ENCODE peak calls at places on chromosomes 3 and 15, in six cellular contexts. One of them, this sample, is unnamed.

GRCh38 chr3:24303057-24303754 is 191.4 kb downstream of the THRB start:
- DNase-seq in heart left ventricle: no peak
- DNase-seq in OCI-LY7: no peak
- DNase-seq in AG10803: peak; percentile 17
- DNase-seq in fibroblast of pulmonary artery: no peak
- DNase-seq in AG04450: no peak
- DNase-seq in this sample: no peak

GRCh38 chr15:58779554-58779953 is 8.5 kb downstream of the MINDY2 start:
- DNase-seq in heart left ventricle: no peak
- DNase-seq in OCI-LY7: no peak
- DNase-seq in AG10803: no peak
- DNase-seq in fibroblast of pulmonary artery: peak; percentile 42
- DNase-seq in AG04450: no peak
- DNase-seq in this sample: no peak

GRCh38 chr3:126956866-126957650 is 25.9 kb upstream of the PLXNA1 start:
- DNase-seq in heart left ventricle: no peak
- DNase-seq in OCI-LY7: no peak
- DNase-seq in AG10803: no peak
- DNase-seq in fibroblast of pulmonary artery: no peak
- DNase-seq in AG04450: no peak
- DNase-seq in this sample: peak; percentile 91

GRCh38 chr3:66355394-66355793 is 134.6 kb downstream of the SLC25A26 start:
- DNase-seq in heart left ventricle: no peak
- DNase-seq in OCI-LY7: no peak
- DNase-seq in AG10803: no peak
- DNase-seq in fibroblast of pulmonary artery: no peak
- DNase-seq in AG04450: no peak
- DNase-seq in this sample: no peak

GRCh38 chr3:12998648-12999047 is 74.6 kb downstream of the IQSEC1 start:
- DNase-seq in heart left ventricle: no peak
- DNase-seq in OCI-LY7: no peak
- DNase-seq in AG10803: no peak
- DNase-seq in fibroblast of pulmonary artery: no peak
- DNase-seq in AG04450: no peak
- DNase-seq in this sample: no peak

GRCh38 chr15:38254065-38254883 is 1.6 kb downstream of the SPRED1 start:
- DNase-seq in heart left ventricle: no peak
- DNase-seq in OCI-LY7: peak; percentile 86
- DNase-seq in AG10803: peak; percentile 54
- DNase-seq in fibroblast of pulmonary artery: peak; percentile 77
- DNase-seq in AG04450: no peak
- DNase-seq in this sample: peak; percentile 85

GRCh38 chr3:86954226-86954625 is 36.7 kb downstream of the VGLL3 start:
- DNase-seq in heart left ventricle: no peak
- DNase-seq in OCI-LY7: no peak
- DNase-seq in AG10803: no peak
- DNase-seq in fibroblast of pulmonary artery: no peak
- DNase-seq in AG04450: no peak
- DNase-seq in this sample: peak; percentile 39

GRCh38 chr3:196519738-196520122 is 4.6 kb upstream of the SMCO1 start:
- DNase-seq in heart left ventricle: no peak
- DNase-seq in OCI-LY7: peak; percentile 46
- DNase-seq in AG10803: no peak
- DNase-seq in fibroblast of pulmonary artery: no peak
- DNase-seq in AG04450: no peak
- DNase-seq in this sample: no peak

GRCh38 chr15:64892850-64893403 is 18.8 kb upstream of the ANKDD1A start:
- DNase-seq in heart left ventricle: no peak
- DNase-seq in OCI-LY7: no peak
- DNase-seq in AG10803: no peak
- DNase-seq in fibroblast of pulmonary artery: no peak
- DNase-seq in AG04450: no peak
- DNase-seq in this sample: no peak

GRCh38 chr15:36291501-36291900 is 287.9 kb upstream of the CDIN1 start:
- DNase-seq in heart left ventricle: no peak
- DNase-seq in OCI-LY7: no peak
- DNase-seq in AG10803: no peak
- DNase-seq in fibroblast of pulmonary artery: no peak
- DNase-seq in AG04450: no peak
- DNase-seq in this sample: no peak

GRCh38 chr15:77702211-77702957 is 69.7 kb upstream of the LINGO1 start:
- DNase-seq in heart left ventricle: no peak
- DNase-seq in OCI-LY7: peak; percentile 7
- DNase-seq in AG10803: no peak
- DNase-seq in fibroblast of pulmonary artery: peak; percentile 39
- DNase-seq in AG04450: no peak
- DNase-seq in this sample: peak; percentile 19

GRCh38 chr15:62757535-62757934 is 285.0 kb upstream of the TPM1 start:
- DNase-seq in heart left ventricle: no peak
- DNase-seq in OCI-LY7: no peak
- DNase-seq in AG10803: no peak
- DNase-seq in fibroblast of pulmonary artery: no peak
- DNase-seq in AG04450: no peak
- DNase-seq in this sample: no peak

GRCh38 chr15:64096486-64097431 is 977 bp downstream of the SNX1 start:
- DNase-seq in heart left ventricle: no peak
- DNase-seq in OCI-LY7: peak; percentile 47
- DNase-seq in AG10803: peak; percentile 30
- DNase-seq in fibroblast of pulmonary artery: peak; percentile 64
- DNase-seq in AG04450: no peak
- DNase-seq in this sample: peak; percentile 60

GRCh38 chr3:72818915-72819314 is 29.3 kb downstream of the SHQ1 start:
- DNase-seq in heart left ventricle: no peak
- DNase-seq in OCI-LY7: no peak
- DNase-seq in AG10803: peak; percentile 85
- DNase-seq in fibroblast of pulmonary artery: peak; percentile 83
- DNase-seq in AG04450: peak; percentile 75
- DNase-seq in this sample: peak; percentile 43

GRCh38 chr3:184339016-184339415 is 1.6 kb downstream of the FAM131A start:
- DNase-seq in heart left ventricle: no peak
- DNase-seq in OCI-LY7: no peak
- DNase-seq in AG10803: no peak
- DNase-seq in fibroblast of pulmonary artery: no peak
- DNase-seq in AG04450: no peak
- DNase-seq in this sample: peak; percentile 37

GRCh38 chr15:49045691-49046112 is 544 bp downstream of the SECISBP2L start:
- DNase-seq in heart left ventricle: no peak
- DNase-seq in OCI-LY7: peak; percentile 68
- DNase-seq in AG10803: peak; percentile 34
- DNase-seq in fibroblast of pulmonary artery: peak; percentile 39
- DNase-seq in AG04450: no peak
- DNase-seq in this sample: peak; percentile 34

GRCh38 chr3:62467936-62468722 is 94.8 kb upstream of the FEZF2 start:
- DNase-seq in heart left ventricle: no peak
- DNase-seq in OCI-LY7: no peak
- DNase-seq in AG10803: no peak
- DNase-seq in fibroblast of pulmonary artery: peak; percentile 5
- DNase-seq in AG04450: no peak
- DNase-seq in this sample: no peak

GRCh38 chr3:53011324-53011723 is 34.5 kb downstream of the SFMBT1 start:
- DNase-seq in heart left ventricle: no peak
- DNase-seq in OCI-LY7: no peak
- DNase-seq in AG10803: no peak
- DNase-seq in fibroblast of pulmonary artery: no peak
- DNase-seq in AG04450: no peak
- DNase-seq in this sample: no peak

GRCh38 chr15:66646799-66647198 is 55.2 kb upstream of the SMAD6 start:
- DNase-seq in heart left ventricle: no peak
- DNase-seq in OCI-LY7: no peak
- DNase-seq in AG10803: no peak
- DNase-seq in fibroblast of pulmonary artery: no peak
- DNase-seq in AG04450: no peak
- DNase-seq in this sample: peak; percentile 17

GRCh38 chr3:9395570-9396300 is 1.7 kb upstream of the SETD5 start:
- DNase-seq in heart left ventricle: no peak
- DNase-seq in OCI-LY7: no peak
- DNase-seq in AG10803: no peak
- DNase-seq in fibroblast of pulmonary artery: peak; percentile 17
- DNase-seq in AG04450: no peak
- DNase-seq in this sample: no peak

GRCh38 chr3:128787256-128788253 is 61.6 kb downstream of the RAB7A start:
- DNase-seq in heart left ventricle: no peak
- DNase-seq in OCI-LY7: peak; percentile 31
- DNase-seq in AG10803: peak; percentile 43
- DNase-seq in fibroblast of pulmonary artery: peak; percentile 71
- DNase-seq in AG04450: no peak
- DNase-seq in this sample: peak; percentile 100
- TF ChIP-seq CTCF in heart left ventricle: no peak
- TF ChIP-seq CTCF in OCI-LY7: peak; percentile 63
- TF ChIP-seq CTCF in AG10803: peak; percentile 36
- TF ChIP-seq CTCF in fibroblast of pulmonary artery: peak; percentile 35
- TF ChIP-seq CTCF in AG04450: peak; percentile 37
- TF ChIP-seq CTCF in this sample: peak; percentile 62

DNA sequence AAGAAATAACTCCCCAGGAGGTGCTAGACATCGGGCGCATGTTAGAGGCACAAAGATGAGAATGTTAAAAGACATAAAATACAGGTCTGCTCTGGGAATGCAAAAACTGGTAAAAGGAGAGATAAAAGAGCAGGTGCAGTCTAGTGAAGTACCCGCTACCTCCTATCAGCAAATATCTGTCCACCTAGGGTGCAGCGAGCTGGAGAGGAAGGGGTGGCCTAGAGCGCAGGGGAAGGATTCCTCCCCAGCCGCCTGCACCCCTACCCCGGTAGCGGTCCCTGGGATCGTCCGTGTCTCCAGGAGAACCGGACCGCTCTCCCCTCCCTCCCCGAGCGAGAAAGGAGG is 230 bp upstream of the ZNF662 start:
- DNase-seq in heart left ventricle: no peak
- DNase-seq in OCI-LY7: no peak
- DNase-seq in AG10803: no peak
- DNase-seq in fibroblast of pulmonary artery: no peak
- DNase-seq in AG04450: no peak
- DNase-seq in this sample: no peak
- H3K4me3 ChIP-seq in heart left ventricle: peak overlapping the region; percentile 70
- H3K4me3 ChIP-seq in OCI-LY7: no peak overlapping the region
- H3K4me3 ChIP-seq in AG10803: peak overlapping the region; percentile 64
- H3K4me3 ChIP-seq in fibroblast of pulmonary artery: peak overlapping the region; percentile 40
- H3K4me3 ChIP-seq in AG04450: peak overlapping the region; percentile 55
- H3K4me3 ChIP-seq in this sample: peak overlapping the region; percentile 43

GRCh38 chr15:74835312-74835823 is 7.6 kb downstream of the ULK3 start:
- DNase-seq in heart left ventricle: peak; percentile 44
- DNase-seq in OCI-LY7: peak; percentile 53
- DNase-seq in AG10803: peak; percentile 28
- DNase-seq in fibroblast of pulmonary artery: peak; percentile 57
- DNase-seq in AG04450: no peak
- DNase-seq in this sample: peak; percentile 68
- TF ChIP-seq CTCF in heart left ventricle: peak; percentile 78
- TF ChIP-seq CTCF in OCI-LY7: peak; percentile 93
- TF ChIP-seq CTCF in AG10803: peak; percentile 77
- TF ChIP-seq CTCF in fibroblast of pulmonary artery: peak; percentile 88
- TF ChIP-seq CTCF in AG04450: peak; percentile 79
- TF ChIP-seq CTCF in this sample: peak; percentile 83

DNA sequence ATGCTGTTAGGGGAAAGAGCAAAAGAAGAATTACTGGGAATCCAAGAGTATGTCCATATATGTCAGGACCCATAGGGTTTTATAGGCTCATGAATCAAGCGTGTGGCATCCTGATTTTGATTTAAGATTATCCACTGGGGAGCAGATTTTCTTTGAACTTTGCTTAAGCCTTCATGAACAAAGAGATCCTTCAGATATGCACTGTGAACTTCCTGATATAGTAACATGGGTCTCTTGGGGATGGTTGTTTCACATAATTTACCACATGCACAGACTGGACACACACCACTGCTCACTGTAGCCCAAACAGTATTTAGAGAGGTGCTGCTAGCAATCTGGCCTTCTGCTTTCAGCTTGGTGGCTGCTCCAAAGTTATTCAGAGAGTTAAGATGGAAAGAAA is 200.9 kb upstream of the ZPLD1 start:
- DNase-seq in heart left ventricle: no peak
- DNase-seq in OCI-LY7: peak; percentile 94
- DNase-seq in AG10803: no peak
- DNase-seq in fibroblast of pulmonary artery: no peak
- DNase-seq in AG04450: no peak
- DNase-seq in this sample: no peak
- H3K4me3 ChIP-seq in heart left ventricle: no peak overlapping the region
- H3K4me3 ChIP-seq in OCI-LY7: peak overlapping the region; percentile 53
- H3K4me3 ChIP-seq in AG10803: no peak overlapping the region
- H3K4me3 ChIP-seq in fibroblast of pulmonary artery: no peak overlapping the region
- H3K4me3 ChIP-seq in AG04450: no peak overlapping the region
- H3K4me3 ChIP-seq in this sample: no peak overlapping the region

This sample was measured in bronchial epithelial cell.